ENCODE peak calls at places on chromosomes 12 and 14, in four cellular contexts. T, K, N and F are unnamed samples.

GRCh38 chr12:6615802-6616201 is 8.6 kb upstream of the CHD4 start:
- DNase-seq in N (no peak), K (no peak), T (no peak), F (no peak)

GRCh38 chr12:104219908-104220404 is 4.4 kb downstream of the TXNRD1 start:
- DNase-seq in N (peak; percentile 23), T (peak; percentile 32), K (peak; percentile 12), F (no peak)

GRCh38 chr14:89258728-89259273 is 158.2 kb downstream of the FOXN3 start:
- DNase-seq in T (no peak), K (no peak), N (no peak), F (no peak)

GRCh38 chr12:82620917-82621316 is 65.8 kb upstream of the TMTC2 start:
- DNase-seq in T (no peak), K (no peak), N (no peak), F (no peak)

GRCh38 chr12:388547-389137 is 478 bp downstream of the KDM5A start:
- DNase-seq in T (peak; percentile 11), N (no peak), K (no peak), F (no peak)

GRCh38 chr12:58847876-58848600 is 72.3 kb downstream of the LRIG3 start:
- DNase-seq in N (no peak), K (no peak), T (no peak), F (no peak)

GRCh38 chr12:92574046-92574783 is 128.6 kb upstream of the PLEKHG7 start:
- DNase-seq in K (no peak), N (peak; percentile 49), T (no peak), F (no peak)

GRCh38 chr14:68733086-68733621 is 59.7 kb downstream of the ZFP36L1 start:
- DNase-seq in N (no peak), T (no peak), K (no peak), F (peak; percentile 35)

GRCh38 chr14:73788871-73789590 is 62.6 kb upstream of the PTGR2 start:
- DNase-seq in T (no peak), N (no peak), K (no peak), F (no peak)

GRCh38 chr12:27936196-27936595 is 36.3 kb downstream of the PTHLH start:
- DNase-seq in K (no peak), T (no peak), N (no peak), F (no peak)

GRCh38 chr12:43758247-43758727 is 303 bp downstream of the PUS7L start:
- DNase-seq in T (peak; percentile 39), N (peak; percentile 56), K (peak; percentile 27), F (peak; percentile 11)

GRCh38 chr12:53431187-53431586 is 7.5 kb downstream of the AMHR2 start:
- DNase-seq in K (no peak), N (no peak), T (no peak), F (no peak)

GRCh38 chr14:24674204-24674970 is 40.4 kb upstream of the GZMB start:
- DNase-seq in N (no peak), T (no peak), K (no peak), F (no peak)

GRCh38 chr14:91378945-91379932 is 38.4 kb downstream of the CCDC88C start:
- DNase-seq in N (no peak), T (peak; percentile 12), K (no peak), F (no peak)

GRCh38 chr14:38042356-38042755 is 165.3 kb upstream of the SSTR1 start:
- DNase-seq in K (no peak), T (no peak), N (no peak), F (no peak)

GRCh38 chr12:50637870-50638481 is 125.9 kb upstream of the ATF1 start:
- DNase-seq in N (no peak), T (no peak), K (no peak), F (no peak)

GRCh38 chr12:63129927-63130326 is 21.1 kb downstream of the AVPR1A start:
- DNase-seq in K (no peak), N (no peak), T (no peak), F (no peak)

GRCh38 chr14:22657861-22658260 is 13.7 kb upstream of the OR6J1 start:
- DNase-seq in T (no peak), K (no peak), N (no peak), F (no peak)

GRCh38 chr12:38316391-38317129 is at the start of gene ALG10B:
- DNase-seq in N (peak; percentile 92), T (peak; percentile 93), K (peak; percentile 94), F (peak; percentile 29)

GRCh38 chr12:52439845-52440244 is 5.7 kb upstream of the KRT75 start:
- DNase-seq in K (no peak), T (no peak), N (no peak), F (no peak)

GRCh38 chr12:102811125-102811737 is 105.8 kb downstream of the PAH start:
- DNase-seq in N (peak; percentile 66), T (no peak), K (no peak), F (no peak)

GRCh38 chr14:87994974-87995373 is 2.0 kb upstream of the GALC start:
- DNase-seq in K (no peak), N (no peak), T (no peak), F (no peak)

GRCh38 chr14:87993485-87993809 is 465 bp upstream of the GALC start:
- DNase-seq in N (no peak), T (no peak), K (no peak), F (no peak)

GRCh38 chr14:87990687-87991086 is 2.3 kb downstream of the GALC start:
- DNase-seq in K (no peak), T (no peak), N (no peak), F (no peak)

GRCh38 chr14:87992349-87992719 is 648 bp downstream of the GALC start:
- DNase-seq in K (no peak), T (no peak), N (no peak), F (no peak)

GRCh38 chr14:87992720-87993484 is at the start of gene GALC:
- DNase-seq in T (peak; percentile 96), K (peak; percentile 92), N (peak; percentile 93), F (peak; percentile 66)
- TF ChIP-seq POLR2AphosphoS5 in T (peak; percentile 67), K (peak; percentile 79), N (peak; percentile 53), F (peak; percentile 72)

GRCh38 chr12:34287437-34287836 is 265.1 kb downstream of the ALG10 start:
- DNase-seq in K (no peak), T (no peak), N (no peak), F (no peak)
- TF ChIP-seq POLR2A in K (no peak), T (no peak), N (no peak), F (no peak)

DNA sequence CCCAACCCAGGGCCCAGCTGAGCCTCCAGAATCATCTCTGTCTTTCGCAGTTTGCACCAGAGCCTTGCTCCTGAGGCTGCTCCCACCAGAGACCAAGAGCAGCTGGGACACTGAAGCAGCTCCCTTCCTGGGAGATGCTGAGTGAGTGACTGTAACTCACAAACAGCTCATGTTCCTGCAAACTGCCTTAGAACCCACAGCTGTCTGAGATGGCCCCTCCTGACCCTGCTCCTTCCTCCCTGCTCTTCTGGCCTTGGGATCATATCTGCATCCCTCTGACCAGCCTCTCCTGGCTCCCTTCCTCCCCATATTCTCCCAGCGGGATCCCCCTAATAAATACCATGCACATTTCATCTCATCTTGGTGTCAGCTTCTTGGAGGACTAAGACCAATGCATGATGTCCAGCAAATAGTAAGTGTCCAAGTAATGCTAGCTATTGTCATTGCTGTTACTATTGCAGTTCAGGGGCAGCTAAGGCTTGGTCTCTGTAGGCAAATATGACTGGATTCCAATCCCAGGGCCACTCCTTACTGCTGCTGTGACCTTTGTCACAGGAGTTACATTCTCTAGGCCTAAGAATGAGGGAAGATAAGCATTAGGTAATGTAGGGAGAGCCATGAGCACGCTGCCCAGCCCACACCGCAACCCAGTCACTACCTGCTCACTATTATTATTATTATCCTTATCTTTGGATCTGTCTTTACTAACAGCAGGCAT is 47.9 kb downstream of the SYNE3 start:
- DNase-seq in T (peak; percentile 74), N (no peak), K (no peak), F (no peak)
- TF ChIP-seq POLR2AphosphoS5 in T (peak; percentile 17), N (no peak), K (no peak), F (no peak)

GRCh38 chr12:109597414-109597794 is 23.8 kb downstream of the MVK start:
- DNase-seq in K (no peak), N (no peak), T (no peak), F (no peak)
- TF ChIP-seq POLR2A in K (no peak), N (no peak), T (no peak), F (no peak)

DNA sequence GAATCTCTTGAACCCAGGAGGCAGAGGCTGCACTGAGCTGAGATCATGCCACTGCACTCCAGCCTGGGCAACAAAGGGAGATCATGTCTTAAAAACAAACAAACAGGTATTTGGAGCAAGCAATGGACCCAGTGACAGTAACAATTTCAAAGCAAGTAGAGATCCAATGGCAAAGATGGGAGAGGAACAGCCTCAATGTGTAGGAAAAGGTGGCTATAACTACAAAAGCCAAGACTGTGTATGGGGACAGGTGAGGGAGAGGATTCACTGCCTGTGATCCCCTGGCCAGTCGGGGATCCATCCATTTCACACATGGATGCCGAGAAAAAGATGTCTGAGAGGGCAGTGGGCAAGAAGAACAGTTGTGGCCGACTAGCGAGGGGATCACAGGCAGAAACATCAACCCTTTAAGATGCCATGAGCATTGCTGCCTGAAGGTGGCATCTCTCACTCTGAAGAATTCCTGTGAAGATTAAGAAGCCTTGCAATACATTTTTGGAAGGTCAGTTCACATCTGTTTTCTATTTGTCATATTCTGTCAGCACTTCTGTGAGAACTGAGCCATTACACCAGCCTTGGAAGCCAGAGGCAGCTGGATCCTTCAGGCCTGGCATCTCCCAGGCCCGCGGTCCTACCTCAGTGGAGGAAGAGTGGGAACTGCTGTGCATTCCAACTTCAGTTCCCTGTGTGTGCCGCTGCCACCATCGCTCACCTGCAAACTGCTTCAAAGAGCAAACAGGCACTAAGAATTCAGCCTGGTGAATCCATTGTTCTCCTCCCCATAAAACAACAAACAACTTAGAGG is 54.5 kb upstream of the FRS2 start:
- DNase-seq in N (peak; percentile 68), K (peak; percentile 36), T (peak; percentile 42), F (no peak)
- TF ChIP-seq POLR2AphosphoS5 in N (no peak), K (peak; percentile 40), T (no peak), F (no peak)